ENCODE peak calls at places on chromosomes 3 and 15, in four cellular contexts. O is transverse colon, Y is GM23338, U is hepatocyte. J is an unnamed sample. For H3K4me1, the result is how much of the 10 kb centered on the place peaks cover.

GRCh38 chr3:190684776-190685175 is 170.9 kb downstream of the IL1RAP start:
- DNase-seq in Y (no peak), U (no peak), O (no peak), J (no peak)

GRCh38 chr3:169666501-169667379 is 3.2 kb upstream of the MECOM start:
- DNase-seq in O (no peak), U (no peak), Y (peak), J (peak)

GRCh38 chr3:184174646-184175492 is at the start of gene AP2M1:
- DNase-seq in Y (peak), U (peak), O (peak), J (peak)

GRCh38 chr3:87206635-87207034 is 20.5 kb upstream of the CHMP2B start:
- DNase-seq in U (no peak), O (no peak), Y (no peak), J (no peak)

GRCh38 chr3:71117572-71118247 is 465.8 kb downstream of the FOXP1 start:
- DNase-seq in O (no peak), U (no peak), Y (no peak), J (no peak)

GRCh38 chr15:55917881-55918296 is 75.5 kb downstream of the NEDD4 start:
- DNase-seq in O (peak), Y (peak), U (peak), J (no peak)

GRCh38 chr3:76561494-76562242 is 478.2 kb upstream of the ROBO2 start:
- DNase-seq in O (no peak), Y (peak), U (no peak), J (no peak)

GRCh38 chr3:123789760-123790159 is 94.4 kb downstream of the MYLK start:
- DNase-seq in Y (no peak), O (no peak), U (no peak), J (no peak)

GRCh38 chr3:125003369-125003853 is 52.4 kb downstream of the HEG1 start:
- DNase-seq in O (peak), U (peak), Y (no peak), J (peak)

GRCh38 chr15:68431792-68432401 is at the start of gene ITGA11:
- DNase-seq in U (peak), Y (peak), O (peak), J (peak)

GRCh38 chr3:197711973-197712707 is 24.6 kb downstream of the RUBCN start:
- DNase-seq in O (peak), Y (peak), U (peak), J (peak)

GRCh38 chr15:48644827-48645557 is 517 bp downstream of the FBN1 start:
- DNase-seq in Y (peak), U (peak), O (no peak), J (peak)

GRCh38 chr15:31439328-31439727 is 112.7 kb downstream of the KLF13 start:
- DNase-seq in O (peak), U (no peak), Y (peak), J (no peak)

GRCh38 chr3:72186485-72186864 is 401.5 kb upstream of the PROK2 start:
- DNase-seq in U (no peak), O (no peak), Y (no peak), J (no peak)

GRCh38 chr3:115741650-115742049 is 118.3 kb downstream of the GAP43 start:
- DNase-seq in O (no peak), Y (no peak), U (no peak), J (no peak)

GRCh38 chr15:67125589-67126502 is 60.4 kb downstream of the SMAD3 start:
- DNase-seq in Y (no peak), O (no peak), U (peak), J (peak)

GRCh38 chr3:11588755-11589154 is 55.0 kb downstream of the VGLL4 start:
- DNase-seq in Y (no peak), O (no peak), U (no peak), J (no peak)

GRCh38 chr3:11592460-11593298 is 51.0 kb downstream of the VGLL4 start:
- DNase-seq in O (no peak), U (no peak), Y (no peak), J (no peak)

GRCh38 chr3:11589706-11590105 is 54.0 kb downstream of the VGLL4 start:
- DNase-seq in Y (no peak), U (no peak), O (no peak), J (no peak)

GRCh38 chr3:11591401-11592266 is 52.1 kb downstream of the VGLL4 start:
- DNase-seq in O (no peak), Y (peak), U (peak), J (peak)

GRCh38 chr3:11591006-11591360 is 52.7 kb downstream of the VGLL4 start:
- DNase-seq in Y (no peak), O (no peak), U (no peak), J (no peak)
- H3K4me1 ChIP-seq in Y (under half), O (half or more), U (under half), J (under half)

GRCh38 chr3:64294771-64295170 is 69.5 kb upstream of the PRICKLE2 start:
- DNase-seq in Y (no peak), O (no peak), U (no peak), J (no peak)
- H3K27ac ChIP-seq in Y (no peak), O (no peak), U (no peak), J (no peak)

GRCh38 chr3:159848348-159849118 is 140.1 kb upstream of the IL12A start:
- DNase-seq in O (no peak), U (no peak), Y (no peak), J (peak)
- H3K4me1 ChIP-seq in O (under half), U (under half), Y (under half), J (under half)

DNA sequence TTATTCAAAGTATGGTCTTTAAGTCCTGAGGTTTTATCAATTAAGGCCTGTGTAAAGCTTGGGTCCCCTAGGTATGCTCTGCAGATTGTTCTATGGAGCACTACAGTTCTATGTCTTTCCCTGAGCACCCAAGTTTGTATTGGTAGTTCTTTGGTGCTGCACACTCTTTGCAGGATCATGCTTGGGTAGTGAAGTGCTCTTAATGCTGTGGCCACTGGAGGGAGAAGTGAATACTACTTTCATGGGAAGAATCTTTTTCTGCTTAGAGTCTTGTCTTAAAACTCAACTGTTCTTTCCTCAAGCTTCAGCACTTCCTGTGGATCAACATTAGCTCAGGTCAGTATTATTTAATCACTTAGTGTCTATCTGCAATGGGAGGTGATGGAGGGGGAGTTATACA is 93.6 kb upstream of the CFAP20DC start:
- DNase-seq in O (no peak), Y (peak), U (no peak), J (no peak)
- H3K27ac ChIP-seq in O (no peak), Y (no peak), U (no peak), J (no peak)

GRCh38 chr3:171807129-171807675 is 3.1 kb downstream of the PLD1 start:
- DNase-seq in O (no peak), U (no peak), Y (no peak), J (no peak)

GRCh38 chr3:171805687-171806086 is 4.6 kb downstream of the PLD1 start:
- DNase-seq in U (no peak), O (no peak), Y (no peak), J (no peak)

GRCh38 chr3:171806200-171807128 is 3.8 kb downstream of the PLD1 start:
- DNase-seq in U (peak), Y (no peak), O (no peak), J (no peak)

GRCh38 chr3:171809513-171810277 is 588 bp downstream of the PLD1 start:
- DNase-seq in U (peak), O (peak), Y (peak), J (peak)

GRCh38 chr3:171807806-171808205 is 2.5 kb downstream of the PLD1 start:
- DNase-seq in U (no peak), Y (no peak), O (no peak), J (no peak)
- H3K4me1 ChIP-seq in U (under half), Y (under half), O (half or more), J (under half)

DNA sequence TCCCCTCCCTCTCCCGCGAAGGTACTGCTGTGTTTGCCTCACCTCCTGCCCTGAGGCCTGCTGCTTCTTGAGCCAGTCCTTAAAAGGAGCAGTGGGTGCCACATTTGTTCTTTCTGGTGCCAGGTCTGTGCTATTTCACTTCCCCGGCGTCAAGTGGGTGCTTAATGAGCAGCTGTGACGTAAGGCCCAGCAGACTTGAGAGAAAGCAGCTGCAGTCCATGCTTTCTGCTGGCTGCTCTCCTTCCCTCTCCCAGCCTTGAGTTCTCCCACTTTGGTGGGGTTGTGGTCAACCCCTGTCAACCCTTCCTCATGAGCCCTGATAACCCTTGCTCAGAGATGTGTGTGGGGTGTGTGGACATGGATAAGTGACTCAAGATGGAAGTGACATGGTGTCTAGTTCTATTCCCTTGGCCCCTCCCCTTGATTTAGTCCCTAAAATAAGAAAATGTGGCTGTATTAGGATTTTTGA is 6.9 kb downstream of the INAFM2 start:
- DNase-seq in U (no peak), Y (no peak), O (peak), J (peak)
- H3K27ac ChIP-seq in U (peak), Y (no peak), O (peak), J (peak)

GRCh38 chr3:13022348-13023250 is 50.6 kb downstream of the IQSEC1 start:
- DNase-seq in O (no peak), U (peak), Y (peak), J (peak)
- H3K4me1 ChIP-seq in O (under half), U (under half), Y (under half), J (under half)

GRCh38 chr3:148477375-148477774 is 220.3 kb upstream of the AGTR1 start:
- DNase-seq in O (no peak), Y (no peak), U (no peak), J (no peak)
- H3K27ac ChIP-seq in O (no peak), Y (no peak), U (no peak), J (no peak)

GRCh38 chr3:170718848-170719247 is 133.0 kb upstream of the SLC7A14 start:
- DNase-seq in U (no peak), O (no peak), Y (no peak), J (no peak)
- H3K4me1 ChIP-seq in U (under half), O (under half), Y (under half), J (under half)

J was measured in right cardiac atrium.